ENCODE peak calls at places on chromosomes 16 and 17, in five cellular contexts. T is effector memory CD4-positive, alpha-beta T cell; M is GM23248; D is psoas muscle; F is pancreas. P is an unnamed sample.

GRCh38 chr17:4375039-4375748 is 8.7 kb upstream of the UBE2G1 start:
- DNase-seq in M (no peak), T (no peak), D (no peak), F (no peak), P (no peak)

GRCh38 chr16:82364690-82365089 is 194.7 kb upstream of the MPHOSPH6 start:
- DNase-seq in D (no peak), M (no peak), F (no peak), T (no peak), P (no peak)

GRCh38 chr17:77319211-77320031 is 178.7 kb downstream of the SEC14L1 start:
- DNase-seq in F (peak; percentile 57), M (peak; percentile 99), T (peak; percentile 47), D (peak; percentile 91), P (peak; percentile 87)

GRCh38 chr17:16909887-16910286 is 62.0 kb downstream of the TNFRSF13B start:
- DNase-seq in D (no peak), M (no peak), T (no peak), F (no peak), P (no peak)

GRCh38 chr16:53545433-53545832 is 42.4 kb upstream of the AKTIP start:
- DNase-seq in T (peak; percentile 8), F (no peak), M (no peak), D (no peak), P (no peak)

GRCh38 chr17:79522414-79522813 is 88.4 kb downstream of the RBFOX3 start:
- DNase-seq in F (no peak), D (no peak), T (no peak), M (no peak), P (no peak)

GRCh38 chr17:41334385-41334784 is 16.2 kb downstream of the KRT33A start:
- DNase-seq in D (no peak), T (no peak), M (no peak), F (no peak), P (no peak)

GRCh38 chr16:27112093-27112811 is 45.5 kb downstream of the C16orf82 start:
- DNase-seq in F (no peak), D (no peak), M (no peak), T (no peak), P (no peak)

GRCh38 chr17:18166894-18167293 is 16.7 kb upstream of the ALKBH5 start:
- DNase-seq in T (no peak), D (no peak), F (no peak), M (no peak), P (no peak)

GRCh38 chr16:69929480-69929879 is 21.7 kb upstream of the CLEC18A start:
- DNase-seq in F (no peak), M (no peak), D (no peak), T (no peak), P (no peak)

GRCh38 chr16:50534958-50535357 is 13.2 kb upstream of the NKD1 start:
- DNase-seq in T (no peak), D (no peak), F (no peak), M (no peak), P (no peak)

GRCh38 chr16:22670551-22670970 is 143.4 kb upstream of the HS3ST2 start:
- DNase-seq in T (no peak), D (no peak), M (no peak), F (no peak), P (no peak)

GRCh38 chr17:48995871-48996695 is 1.1 kb upstream of the IGF2BP1 start:
- DNase-seq in M (peak; percentile 47), D (no peak), T (no peak), F (no peak), P (no peak)

GRCh38 chr16:89013692-89014455 is 36.9 kb upstream of the CBFA2T3 start:
- DNase-seq in T (no peak), M (no peak), F (no peak), D (peak; percentile 7), P (no peak)

GRCh38 chr17:3762922-3763776 is 37.8 kb downstream of the ITGAE start:
- DNase-seq in D (no peak), T (peak; percentile 27), F (no peak), M (no peak), P (no peak)

GRCh38 chr17:44086364-44087311 is 16.1 kb downstream of the G6PC3 start:
- DNase-seq in F (no peak), T (no peak), M (peak; percentile 99), D (peak; percentile 61), P (no peak)

GRCh38 chr17:49993423-49994037 is 1.5 kb downstream of the DLX3 start:
- DNase-seq in T (no peak), D (no peak), F (no peak), M (peak; percentile 67), P (no peak)

GRCh38 chr17:55641559-55642160 is 81.0 kb downstream of the TMEM100 start:
- DNase-seq in D (peak; percentile 60), T (no peak), M (peak; percentile 74), F (peak; percentile 5), P (peak; percentile 48)

GRCh38 chr17:77332034-77332971 is 191.5 kb downstream of the SEC14L1 start:
- DNase-seq in F (no peak), T (peak; percentile 34), M (no peak), D (no peak), P (no peak)

GRCh38 chr16:30876867-30877266 is 17.0 kb downstream of the BCL7C start:
- DNase-seq in D (no peak), M (peak; percentile 21), F (no peak), T (no peak), P (no peak)

GRCh38 chr17:32875230-32875903 is 1.6 kb downstream of the MYO1D start:
- DNase-seq in F (no peak), D (no peak), T (no peak), M (no peak), P (no peak)
- H3K4me3 ChIP-seq in F (no peak overlapping the region), D (peak overlapping the region; percentile 88), T (no peak overlapping the region), M (peak overlapping the region; percentile 72), P (peak overlapping the region; percentile 92)

DNA sequence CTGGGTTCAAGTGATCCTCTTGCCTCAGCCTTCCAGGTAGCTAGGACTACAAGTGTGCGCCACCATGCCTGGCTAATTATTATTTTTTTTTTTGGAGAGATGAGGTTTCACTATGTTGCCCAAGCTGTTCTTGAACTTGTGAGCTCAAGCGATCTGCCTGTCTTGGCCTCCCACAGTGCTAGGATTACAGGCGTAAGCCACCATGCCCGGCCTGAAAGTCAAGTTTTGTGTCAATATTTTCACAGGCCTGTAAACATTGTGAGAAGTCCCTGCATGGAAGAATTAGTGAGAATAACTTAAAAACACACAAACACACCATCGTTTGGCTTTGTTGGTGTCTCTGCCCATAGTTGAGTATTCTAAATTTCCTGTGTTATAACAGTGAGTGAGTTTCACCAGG is 22.2 kb downstream of the NUP85 start:
- DNase-seq in D (no peak), M (no peak), T (no peak), F (no peak), P (no peak)
- H3K36me3 ChIP-seq in D (peaks cover 3% of the 10 kb centered on the region), M (no peaks in the 10 kb centered on the region), T (peaks cover 50% of the 10 kb centered on the region), F (no peaks in the 10 kb centered on the region), P (peaks cover 97% of the 10 kb centered on the region)

GRCh38 chr17:82946081-82946480 is 106.3 kb upstream of the ZNF750 start:
- DNase-seq in D (no peak), M (no peak), T (no peak), F (no peak), P (no peak)

GRCh38 chr17:82948081-82948511 is 108.3 kb upstream of the ZNF750 start:
- DNase-seq in F (no peak), M (no peak), T (no peak), D (peak; percentile 5), P (no peak)

GRCh38 chr17:82948957-82949356 is 109.1 kb upstream of the ZNF750 start:
- DNase-seq in F (no peak), M (no peak), T (no peak), D (no peak), P (no peak)

GRCh38 chr17:82949361-82949760 is 109.5 kb upstream of the ZNF750 start:
- DNase-seq in T (no peak), D (peak; percentile 1), M (no peak), F (no peak), P (no peak)

DNA sequence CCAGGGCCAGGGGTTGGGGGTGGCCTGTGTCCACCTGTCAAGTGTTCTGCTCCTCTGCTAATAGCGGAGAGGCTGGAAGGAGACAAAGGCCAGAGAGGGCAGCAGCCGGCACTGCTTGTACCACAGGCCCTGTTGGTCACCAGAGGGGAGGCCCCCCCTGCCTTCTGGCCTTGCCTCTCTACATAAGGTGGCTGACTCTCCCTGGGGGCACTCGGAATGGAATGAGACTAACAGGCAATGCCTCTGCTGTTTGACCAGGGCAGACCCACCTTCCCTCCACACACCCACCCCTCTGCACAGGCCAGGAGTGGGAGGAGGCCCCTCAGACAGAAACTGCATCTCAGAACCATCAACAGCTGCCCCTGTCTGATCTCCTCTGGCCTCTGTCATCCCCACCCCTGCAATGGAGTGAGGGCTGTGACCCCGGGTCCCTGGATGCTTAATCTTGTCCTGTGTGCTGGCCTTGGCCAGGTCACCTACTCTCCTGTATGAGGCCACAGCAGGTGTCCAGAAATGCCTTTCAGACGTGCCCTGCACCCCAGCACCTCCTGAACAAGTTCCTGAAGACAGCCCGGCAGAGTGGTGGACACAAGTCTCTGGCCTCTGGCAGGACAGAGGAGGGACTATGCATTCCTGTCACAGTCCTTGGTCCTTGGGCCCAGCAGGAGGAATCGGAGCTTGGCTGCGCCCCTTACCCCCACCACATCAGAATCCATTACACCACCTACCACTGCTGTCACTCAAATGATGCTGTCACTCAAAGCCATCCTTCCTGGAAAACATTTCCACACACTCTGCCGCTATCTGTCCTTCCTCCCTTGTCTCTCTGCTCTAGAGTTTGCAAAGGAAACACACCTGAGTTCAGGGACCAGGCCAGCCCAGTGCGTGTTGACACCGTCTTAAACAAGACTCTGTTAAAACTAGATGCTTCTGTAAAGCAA is 107.5 kb upstream of the ZNF750 start:
- DNase-seq in D (peak; percentile 1), T (no peak), M (no peak), F (no peak), P (no peak)
- H3K9me3 ChIP-seq in D (peaks cover 18% of the 10 kb centered on the region), T (peaks cover 13% of the 10 kb centered on the region), M (no peaks in the 10 kb centered on the region), F (no peaks in the 10 kb centered on the region), P (peaks cover 8% of the 10 kb centered on the region)

GRCh38 chr17:61206922-61207321 is 192.7 kb upstream of the TBX2 start:
- DNase-seq in D (no peak), T (no peak), M (no peak), F (no peak), P (no peak)
- H3K4me3 ChIP-seq in D (no peak overlapping the region), T (no peak overlapping the region), M (no peak overlapping the region), F (no peak overlapping the region), P (no peak overlapping the region)

GRCh38 chr16:74462361-74462760 is 41.1 kb upstream of the CLEC18B start:
- DNase-seq in D (no peak), F (no peak), T (no peak), M (peak; percentile 37), P (no peak)

GRCh38 chr16:74456290-74456625 is 35.0 kb upstream of the CLEC18B start:
- DNase-seq in D (no peak), F (no peak), M (no peak), T (no peak), P (no peak)

GRCh38 chr16:74461826-74462225 is 40.5 kb upstream of the CLEC18B start:
- DNase-seq in T (no peak), M (no peak), F (no peak), D (no peak), P (no peak)

GRCh38 chr16:74463888-74464287 is 42.6 kb upstream of the CLEC18B start:
- DNase-seq in M (no peak), D (no peak), T (no peak), F (no peak), P (no peak)

GRCh38 chr16:74460542-74460941 is 39.3 kb upstream of the CLEC18B start:
- DNase-seq in M (no peak), D (no peak), F (no peak), T (no peak), P (no peak)
- H3K36me3 ChIP-seq in M (peaks cover 42% of the 10 kb centered on the region), D (peaks cover 16% of the 10 kb centered on the region), F (no peaks in the 10 kb centered on the region), T (peaks cover 89% of the 10 kb centered on the region), P (no peaks in the 10 kb centered on the region)